ENCODE peak calls at places on chromosome X, in eight cellular contexts. Q is K562, J is A549, W is HL-60, R is GM12878, Z is HepG2, M is SK-N-SH, A is HCT116. L is an unnamed sample.

GRCh38 chrX:131802836-131803626 is 220.1 kb upstream of the STK26 start:
- DNase-seq in Q (peak; percentile 39), J (peak; percentile 49), W (no peak), R (peak; percentile 68), Z (no peak), M (peak; percentile 71), A (no peak), L (peak; percentile 55)

GRCh38 chrX:55107911-55108310 is 19.1 kb downstream of the PAGE2 start:
- DNase-seq in Q (no peak), J (no peak), W (no peak), R (no peak), Z (no peak), M (no peak), A (no peak), L (no peak)

GRCh38 chrX:119539872-119540271 is 25.3 kb downstream of the STEEP1 start:
- DNase-seq in Q (peak; percentile 12), J (peak; percentile 15), W (no peak), R (no peak), Z (no peak), M (no peak), A (no peak), L (peak; percentile 40)

GRCh38 chrX:22165732-22166457 is 106.8 kb upstream of the CBLL2 start:
- DNase-seq in Q (no peak), J (no peak), W (no peak), R (no peak), Z (no peak), M (no peak), A (no peak), L (no peak)

GRCh38 chrX:19660604-19661003 is 145.3 kb upstream of the MAP3K15 start:
- DNase-seq in Q (no peak), J (no peak), W (no peak), R (no peak), Z (no peak), M (no peak), A (no peak), L (no peak)

GRCh38 chrX:16578218-16578617 is 71.7 kb upstream of the S100G start:
- DNase-seq in Q (no peak), J (no peak), W (no peak), R (no peak), Z (no peak), M (no peak), A (no peak), L (peak; percentile 8)

GRCh38 chrX:15563056-15563455 is 37.7 kb downstream of the ACE2 start:
- DNase-seq in Q (no peak), J (no peak), W (no peak), R (no peak), Z (no peak), M (no peak), A (no peak), L (no peak)

GRCh38 chrX:30308263-30309138 is 689 bp downstream of the NR0B1 start:
- DNase-seq in Q (no peak), J (peak; percentile 46), W (no peak), R (no peak), Z (no peak), M (peak; percentile 26), A (no peak), L (peak; percentile 46)

GRCh38 chrX:34909151-34909550 is 33.4 kb upstream of the FAM47B start:
- DNase-seq in Q (no peak), J (no peak), W (no peak), R (no peak), Z (no peak), M (no peak), A (no peak), L (no peak)

GRCh38 chrX:153549807-153550206 is 32.4 kb downstream of the ATP2B3 start:
- DNase-seq in Q (no peak), J (no peak), W (no peak), R (no peak), Z (no peak), M (no peak), A (no peak), L (peak; percentile 29)

GRCh38 chrX:130895299-130895698 is 7.7 kb downstream of the ENOX2 start:
- DNase-seq in Q (no peak), J (no peak), W (no peak), R (no peak), Z (no peak), M (no peak), A (no peak), L (no peak)

GRCh38 chrX:110444996-110445395 is 86.3 kb downstream of the RTL9 start:
- DNase-seq in Q (no peak), J (no peak), W (no peak), R (no peak), Z (no peak), M (no peak), A (no peak), L (no peak)

GRCh38 chrX:134419784-134420183 is 40.2 kb upstream of the HPRT1 start:
- DNase-seq in Q (no peak), J (no peak), W (no peak), R (no peak), Z (no peak), M (no peak), A (no peak), L (no peak)

GRCh38 chrX:134423606-134424005 is 36.4 kb upstream of the HPRT1 start:
- DNase-seq in Q (peak; percentile 11), J (peak; percentile 8), W (no peak), R (no peak), Z (peak; percentile 3), M (peak; percentile 5), A (no peak), L (no peak)

GRCh38 chrX:134416106-134416505 is 43.9 kb upstream of the HPRT1 start:
- DNase-seq in Q (no peak), J (no peak), W (no peak), R (no peak), Z (no peak), M (no peak), A (no peak), L (no peak)

GRCh38 chrX:134418317-134419113 is 41.5 kb upstream of the HPRT1 start:
- DNase-seq in Q (no peak), J (no peak), W (no peak), R (no peak), Z (peak; percentile 3), M (no peak), A (no peak), L (no peak)
- TF ChIP-seq REST in Q (no peak), J (no peak), W (no peak), R (no peak), Z (no peak), M (no peak), A (no peak), L (no peak)

GRCh38 chrX:136210806-136211205 is 40.4 kb downstream of the MAP7D3 start:
- DNase-seq in Q (no peak), J (no peak), W (no peak), R (no peak), Z (no peak), M (no peak), A (no peak), L (no peak)

GRCh38 chrX:136215559-136215958 is 35.6 kb downstream of the MAP7D3 start:
- DNase-seq in Q (no peak), J (no peak), W (no peak), R (no peak), Z (no peak), M (no peak), A (no peak), L (no peak)

GRCh38 chrX:136212557-136213111 is 38.6 kb downstream of the MAP7D3 start:
- DNase-seq in Q (no peak), J (no peak), W (no peak), R (no peak), Z (no peak), M (no peak), A (no peak), L (no peak)

GRCh38 chrX:136211766-136212556 is 39.2 kb downstream of the MAP7D3 start:
- DNase-seq in Q (no peak), J (no peak), W (no peak), R (no peak), Z (no peak), M (no peak), A (no peak), L (no peak)

GRCh38 chrX:136214551-136214950 is 36.6 kb downstream of the MAP7D3 start:
- DNase-seq in Q (no peak), J (no peak), W (no peak), R (no peak), Z (peak; percentile 15), M (no peak), A (no peak), L (no peak)
- TF ChIP-seq REST in Q (no peak), J (no peak), W (no peak), R (no peak), Z (no peak), M (no peak), A (no peak), L (no peak)

GRCh38 chrX:106178826-106179225 is 10.7 kb downstream of the PWWP3B start:
- DNase-seq in Q (no peak), J (no peak), W (no peak), R (no peak), Z (no peak), M (no peak), A (no peak), L (peak; percentile 6)

GRCh38 chrX:106177982-106178321 is 9.8 kb downstream of the PWWP3B start:
- DNase-seq in Q (no peak), J (no peak), W (no peak), R (no peak), Z (no peak), M (no peak), A (no peak), L (no peak)

DNA sequence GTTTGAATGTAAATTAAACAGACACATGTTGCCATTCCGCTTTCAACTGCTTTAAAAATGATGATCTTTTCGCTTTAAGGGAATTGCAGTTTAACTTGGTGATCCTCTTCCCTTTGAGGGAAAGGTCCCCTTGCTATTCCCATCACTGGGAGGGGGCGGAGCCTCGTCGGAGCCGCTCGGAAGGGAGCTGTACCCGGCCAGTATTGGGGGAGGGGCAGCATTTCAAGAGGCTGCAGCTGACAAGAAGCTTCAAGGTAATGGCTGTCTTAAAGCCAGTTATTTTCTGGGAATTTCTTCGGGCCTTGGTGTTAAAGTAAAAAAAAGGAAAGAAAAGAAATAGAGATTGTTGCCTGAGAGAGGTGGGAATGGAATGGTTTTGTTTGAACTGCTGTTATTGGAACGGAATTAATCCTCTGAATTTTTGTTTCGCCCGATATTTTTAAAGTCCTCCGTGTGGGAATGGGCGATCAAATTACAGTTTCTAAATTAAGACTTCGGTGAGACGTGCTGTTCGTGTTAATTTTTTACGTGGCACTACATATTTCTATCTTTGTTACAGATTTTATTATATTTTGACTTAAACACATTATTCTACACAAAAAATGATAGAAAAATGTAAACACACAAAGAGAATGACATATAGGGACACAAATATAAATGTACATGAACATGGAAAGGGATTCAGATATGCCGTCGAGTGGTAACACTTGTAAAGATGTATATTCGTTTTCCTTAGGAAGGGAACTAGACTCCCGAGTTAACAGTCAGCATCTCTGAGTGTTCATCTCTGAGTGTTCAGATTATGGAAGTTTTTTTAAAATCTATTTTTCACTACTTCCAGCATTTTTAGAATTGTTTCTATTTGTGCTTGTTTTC is 9.2 kb downstream of the PWWP3B start:
- DNase-seq in Q (peak; percentile 6), J (no peak), W (no peak), R (no peak), Z (no peak), M (no peak), A (no peak), L (peak; percentile 85)
- TF ChIP-seq REST in Q (no peak), J (no peak), W (no peak), R (no peak), Z (no peak), M (no peak), A (no peak), L (no peak)

DNA sequence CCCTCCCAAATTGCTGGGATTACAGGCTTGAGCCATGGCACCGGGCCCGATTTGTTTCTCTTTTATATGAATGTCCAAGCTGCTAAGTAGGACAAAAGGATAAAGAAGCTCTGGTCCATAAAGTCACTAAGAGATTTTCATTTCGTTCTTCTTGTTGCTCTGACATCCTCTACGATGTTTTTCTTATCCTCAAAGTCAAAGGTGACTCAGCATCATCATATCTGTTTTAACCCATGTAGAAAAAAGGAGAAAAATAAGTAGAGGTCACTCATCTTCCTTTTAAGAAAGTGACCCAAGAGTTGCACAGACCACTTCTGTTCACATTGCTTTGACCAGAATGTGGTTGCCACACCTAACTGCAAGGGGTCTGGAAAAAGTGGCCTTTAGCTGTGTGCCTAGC is 29.3 kb upstream of the DYNLT3 start:
- DNase-seq in Q (no peak), J (no peak), W (no peak), R (no peak), Z (no peak), M (no peak), A (no peak), L (no peak)
- TF ChIP-seq REST in Q (no peak), J (no peak), W (no peak), R (no peak), Z (no peak), M (no peak), A (no peak), L (no peak)

L was measured in GM23338.